ENCODE peak calls at places on chromosome 6, in seven cellular contexts. S is HFF-Myc, E is IMR-90, D is left ventricle myocardium inferior, J is WTC11, P is cardiac muscle cell, Z is neural crest cell. B is an unnamed sample.

GRCh38 chr6:24009319-24009718 is 116.7 kb upstream of the NRSN1 start:
- DNase-seq in P (no peak), Z (peak; percentile 16), D (no peak), S (no peak), E (no peak), J (no peak), B (no peak)

GRCh38 chr6:4871825-4872224 is 95.6 kb downstream of the CDYL start:
- DNase-seq in E (no peak), Z (no peak), D (no peak), P (no peak), S (no peak), J (no peak), B (no peak)

GRCh38 chr6:63683071-63683603 is 47.5 kb downstream of the PHF3 start:
- DNase-seq in J (no peak), E (no peak), D (no peak), Z (no peak), S (no peak), P (no peak), B (no peak)

GRCh38 chr6:37860226-37860839 is 40.8 kb downstream of the ZFAND3 start:
- DNase-seq in J (no peak), P (peak; percentile 67), D (no peak), E (peak; percentile 65), S (no peak), Z (peak; percentile 10), B (no peak)

GRCh38 chr6:155854787-155855186 is 399.1 kb upstream of the NOX3 start:
- DNase-seq in J (no peak), E (no peak), D (no peak), S (no peak), P (no peak), Z (no peak), B (no peak)

GRCh38 chr6:14068133-14068532 is 49.4 kb upstream of the CD83 start:
- DNase-seq in E (peak; percentile 89), Z (no peak), D (no peak), P (peak; percentile 90), J (no peak), S (no peak), B (no peak)

GRCh38 chr6:82251942-82252341 is 4.4 kb upstream of the IBTK start:
- DNase-seq in J (no peak), S (no peak), P (peak; percentile 68), E (peak; percentile 54), D (no peak), Z (no peak), B (no peak)

GRCh38 chr6:170116643-170117042 is 174.2 kb downstream of the DLL1 start:
- DNase-seq in S (no peak), P (no peak), E (no peak), D (peak; percentile 3), Z (no peak), J (peak; percentile 10), B (no peak)

GRCh38 chr6:136095961-136096360 is 154.2 kb downstream of the MTFR2 start:
- DNase-seq in P (peak; percentile 75), S (no peak), E (no peak), D (peak; percentile 42), J (no peak), Z (no peak), B (no peak)

GRCh38 chr6:140779991-140780596 is 1352.6 kb upstream of the GJE1 start:
- DNase-seq in P (no peak), J (no peak), D (no peak), S (no peak), E (no peak), Z (no peak), B (no peak)

DNA sequence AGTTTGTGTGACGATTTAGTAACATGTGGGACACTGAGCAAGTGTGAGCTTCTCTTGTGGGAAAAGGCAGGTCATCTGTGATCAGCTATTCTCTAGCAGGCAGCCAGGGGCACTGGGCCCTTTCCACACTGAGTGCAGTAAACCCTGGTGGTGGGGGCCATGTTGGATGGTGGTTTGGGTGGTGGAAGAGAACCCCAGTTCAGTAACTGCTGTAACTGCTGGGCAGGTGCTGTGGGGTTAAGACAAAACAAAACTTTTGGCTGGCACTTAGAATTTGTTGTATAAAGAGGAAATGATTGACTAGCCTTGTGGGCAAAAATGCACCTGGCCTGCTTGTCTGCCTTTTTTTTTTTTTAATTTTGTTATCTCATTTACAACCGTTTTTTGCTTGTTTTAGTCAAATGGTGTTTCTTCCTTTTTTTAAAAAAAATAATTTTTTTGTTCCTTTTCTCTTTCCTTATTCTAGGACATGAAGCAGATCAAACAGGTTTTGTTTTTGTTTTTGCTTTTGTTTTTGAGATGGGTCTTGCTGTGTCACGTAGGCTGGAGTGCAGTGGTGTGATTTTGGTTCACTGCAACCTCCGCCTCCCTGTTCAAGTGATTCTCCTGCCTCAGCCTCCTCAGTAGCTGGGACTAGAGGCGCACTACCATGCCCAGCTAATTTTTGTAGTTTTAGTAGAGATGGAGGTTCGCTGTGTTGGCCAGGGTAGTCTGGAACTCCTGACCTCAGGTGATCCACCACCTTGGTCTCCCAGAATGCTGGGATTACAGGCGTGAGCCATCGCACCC is 59.8 kb downstream of the IGF2R start:
- DNase-seq in Z (no peak), D (no peak), J (no peak), E (no peak), P (no peak), S (no peak), B (no peak)
- TF ChIP-seq CTCF in Z (no peak), D (peak; percentile 18), J (no peak), E (no peak), P (no peak), S (peak; percentile 3), B (no peak)

GRCh38 chr6:111872521-111873177 is 603 bp downstream of the FYN start:
- DNase-seq in E (peak; percentile 30), S (no peak), P (no peak), Z (peak; percentile 37), J (peak; percentile 59), D (peak; percentile 37), B (no peak)
- TF ChIP-seq CTCF in E (peak; percentile 15), S (no peak), P (peak; percentile 6), Z (no peak), J (no peak), D (no peak), B (peak; percentile 20)

GRCh38 chr6:70547313-70547712 is 19.4 kb upstream of the SDHAF4 start:
- DNase-seq in P (peak; percentile 42), S (no peak), D (no peak), Z (no peak), J (no peak), E (peak; percentile 37), B (no peak)
- TF ChIP-seq CTCF in P (peak; percentile 45), S (peak; percentile 35), D (peak; percentile 61), Z (peak; percentile 60), J (no peak), E (peak; percentile 41), B (peak; percentile 29)

DNA sequence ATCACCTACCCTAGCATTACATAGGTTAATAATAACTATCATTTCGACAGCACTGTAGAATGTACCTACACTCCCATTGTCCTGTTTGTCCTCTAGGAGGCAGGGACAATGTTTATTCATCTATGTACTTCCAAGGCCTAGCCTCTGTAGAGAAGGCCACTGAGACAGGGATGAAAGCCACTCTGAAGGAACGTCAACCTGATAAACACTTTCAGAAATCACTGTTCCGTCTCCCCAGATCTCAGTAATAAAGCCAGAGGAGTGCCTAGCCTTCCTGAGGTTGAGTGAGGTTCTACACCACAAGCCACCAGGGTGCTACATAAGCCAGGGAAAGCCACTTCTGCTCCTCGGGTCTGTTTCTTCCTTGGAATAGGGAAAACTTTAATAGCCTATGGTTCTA is 44.8 kb downstream of the POPDC3 start:
- DNase-seq in P (peak; percentile 16), E (peak; percentile 18), D (no peak), J (no peak), S (no peak), Z (no peak), B (no peak)
- TF ChIP-seq CTCF in P (no peak), E (peak; percentile 20), D (peak; percentile 42), J (no peak), S (no peak), Z (peak; percentile 52), B (no peak)

GRCh38 chr6:143962644-143962929 is 45.5 kb downstream of the PLAGL1 start:
- DNase-seq in J (no peak), S (peak; percentile 17), P (peak; percentile 66), Z (no peak), D (no peak), E (peak; percentile 52), B (no peak)
- TF ChIP-seq CTCF in J (no peak), S (peak; percentile 42), P (peak; percentile 37), Z (peak; percentile 74), D (peak; percentile 51), E (peak; percentile 32), B (no peak)

DNA sequence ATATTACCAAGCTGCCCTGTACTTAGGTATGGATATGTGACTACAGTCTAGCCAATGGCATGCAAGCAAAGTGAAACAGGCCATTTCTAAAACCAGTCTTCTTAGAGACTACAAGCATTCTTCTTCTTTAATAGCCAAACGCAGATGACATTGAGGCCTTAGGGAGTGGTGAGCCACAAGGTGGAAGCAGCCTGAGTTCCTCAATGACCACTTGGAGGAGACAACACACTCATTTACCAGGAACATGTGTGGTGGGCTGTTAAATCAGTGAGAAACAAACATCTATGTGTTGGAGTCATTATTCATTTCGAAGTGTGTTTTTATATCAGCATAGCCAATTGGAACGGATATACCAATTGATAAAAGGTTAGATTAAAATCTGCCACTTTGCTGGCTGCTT is 122.0 kb downstream of the GFRAL start:
- DNase-seq in J (peak; percentile 12), Z (no peak), D (no peak), S (no peak), E (no peak), P (no peak), B (no peak)
- TF ChIP-seq CTCF in J (no peak), Z (no peak), D (no peak), S (no peak), E (no peak), P (no peak), B (no peak)

GRCh38 chr6:35731736-35732532 is 4.9 kb upstream of the ARMC12 start:
- DNase-seq in D (peak; percentile 99), Z (peak; percentile 87), P (peak; percentile 99), E (peak; percentile 83), S (peak; percentile 80), J (peak; percentile 94), B (peak; percentile 59)
- TF ChIP-seq CTCF in D (peak; percentile 46), Z (no peak), P (no peak), E (no peak), S (no peak), J (no peak), B (no peak)

GRCh38 chr6:71444222-71444621 is 155.6 kb downstream of the OGFRL1 start:
- DNase-seq in Z (no peak), J (no peak), E (no peak), S (no peak), D (no peak), P (peak; percentile 11), B (no peak)
- TF ChIP-seq CTCF in Z (no peak), J (no peak), E (no peak), S (no peak), D (peak; percentile 48), P (peak; percentile 2), B (no peak)

GRCh38 chr6:130148181-130148580 is 74.6 kb downstream of the SAMD3 start:
- DNase-seq in J (peak; percentile 23), Z (no peak), E (no peak), S (no peak), D (no peak), P (no peak), B (no peak)
- TF ChIP-seq CTCF in J (peak; percentile 20), Z (peak; percentile 29), E (no peak), S (peak; percentile 30), D (no peak), P (peak; percentile 19), B (peak; percentile 40)

B was measured in GM12864.